ENCODE peak calls at places on chromosomes 16 and 17, in four cellular contexts. One of them, this sample, is unnamed.

GRCh38 chr17:17324616-17325015 is 21.4 kb downstream of the NT5M start:
- DNase-seq in psoas muscle: no peak
- DNase-seq in GM04504: no peak
- DNase-seq in activated CD4-positive, alpha-beta T cell treated with anti-CD3 and anti-CD28 coated beads, Interleukin-2, amount 10 ng/mL, durations not matched to agents 7 days and 5 days: no peak
- DNase-seq in this sample: no peak

GRCh38 chr16:77780378-77780837 is 8.0 kb upstream of the VAT1L start:
- DNase-seq in psoas muscle: no peak
- DNase-seq in GM04504: peak
- DNase-seq in activated CD4-positive, alpha-beta T cell treated with anti-CD3 and anti-CD28 coated beads, Interleukin-2, amount 10 ng/mL, durations not matched to agents 7 days and 5 days: no peak
- DNase-seq in this sample: no peak

GRCh38 chr17:78892062-78892456 is 10.9 kb downstream of the CEP295NL start:
- DNase-seq in psoas muscle: no peak
- DNase-seq in GM04504: no peak
- DNase-seq in activated CD4-positive, alpha-beta T cell treated with anti-CD3 and anti-CD28 coated beads, Interleukin-2, amount 10 ng/mL, durations not matched to agents 7 days and 5 days: no peak
- DNase-seq in this sample: no peak

GRCh38 chr17:42153919-42154491 is 784 bp downstream of the RAB5C start:
- DNase-seq in psoas muscle: no peak
- DNase-seq in GM04504: no peak
- DNase-seq in activated CD4-positive, alpha-beta T cell treated with anti-CD3 and anti-CD28 coated beads, Interleukin-2, amount 10 ng/mL, durations not matched to agents 7 days and 5 days: peak
- DNase-seq in this sample: peak

GRCh38 chr17:78572277-78573205 is 4.7 kb downstream of the DNAH17 start:
- DNase-seq in psoas muscle: no peak
- DNase-seq in GM04504: no peak
- DNase-seq in activated CD4-positive, alpha-beta T cell treated with anti-CD3 and anti-CD28 coated beads, Interleukin-2, amount 10 ng/mL, durations not matched to agents 7 days and 5 days: no peak
- DNase-seq in this sample: no peak

GRCh38 chr16:66899945-66900688 is 18.6 kb downstream of the CDH16 start:
- DNase-seq in psoas muscle: peak
- DNase-seq in GM04504: no peak
- DNase-seq in activated CD4-positive, alpha-beta T cell treated with anti-CD3 and anti-CD28 coated beads, Interleukin-2, amount 10 ng/mL, durations not matched to agents 7 days and 5 days: no peak
- DNase-seq in this sample: no peak

GRCh38 chr17:2551493-2551892 is 39.8 kb upstream of the METTL16 start:
- DNase-seq in psoas muscle: no peak
- DNase-seq in GM04504: no peak
- DNase-seq in activated CD4-positive, alpha-beta T cell treated with anti-CD3 and anti-CD28 coated beads, Interleukin-2, amount 10 ng/mL, durations not matched to agents 7 days and 5 days: no peak
- DNase-seq in this sample: no peak

GRCh38 chr16:52499061-52499460 is 47.9 kb downstream of the TOX3 start:
- DNase-seq in psoas muscle: no peak
- DNase-seq in GM04504: no peak
- DNase-seq in activated CD4-positive, alpha-beta T cell treated with anti-CD3 and anti-CD28 coated beads, Interleukin-2, amount 10 ng/mL, durations not matched to agents 7 days and 5 days: no peak
- DNase-seq in this sample: no peak

GRCh38 chr17:82400206-82400605 is 17.9 kb upstream of the HEXD start:
- DNase-seq in psoas muscle: no peak
- DNase-seq in GM04504: no peak
- DNase-seq in activated CD4-positive, alpha-beta T cell treated with anti-CD3 and anti-CD28 coated beads, Interleukin-2, amount 10 ng/mL, durations not matched to agents 7 days and 5 days: no peak
- DNase-seq in this sample: no peak

GRCh38 chr17:5587431-5588032 is 3.2 kb upstream of the NLRP1 start:
- DNase-seq in psoas muscle: no peak
- DNase-seq in GM04504: peak
- DNase-seq in activated CD4-positive, alpha-beta T cell treated with anti-CD3 and anti-CD28 coated beads, Interleukin-2, amount 10 ng/mL, durations not matched to agents 7 days and 5 days: peak
- DNase-seq in this sample: peak

GRCh38 chr16:78742501-78743283 is 643.2 kb downstream of the WWOX start:
- DNase-seq in psoas muscle: no peak
- DNase-seq in GM04504: no peak
- DNase-seq in activated CD4-positive, alpha-beta T cell treated with anti-CD3 and anti-CD28 coated beads, Interleukin-2, amount 10 ng/mL, durations not matched to agents 7 days and 5 days: peak
- DNase-seq in this sample: peak

GRCh38 chr17:42541041-42541833 is 5.2 kb downstream of the NAGLU start:
- DNase-seq in psoas muscle: no peak
- DNase-seq in GM04504: no peak
- DNase-seq in activated CD4-positive, alpha-beta T cell treated with anti-CD3 and anti-CD28 coated beads, Interleukin-2, amount 10 ng/mL, durations not matched to agents 7 days and 5 days: no peak
- DNase-seq in this sample: no peak

GRCh38 chr16:67967183-67967955 is 1.1 kb downstream of the SLC12A4 start:
- DNase-seq in psoas muscle: no peak
- DNase-seq in GM04504: no peak
- DNase-seq in activated CD4-positive, alpha-beta T cell treated with anti-CD3 and anti-CD28 coated beads, Interleukin-2, amount 10 ng/mL, durations not matched to agents 7 days and 5 days: peak
- DNase-seq in this sample: peak

GRCh38 chr16:87412371-87412995 is 20.3 kb downstream of the MAP1LC3B start:
- DNase-seq in psoas muscle: no peak
- DNase-seq in GM04504: no peak
- DNase-seq in activated CD4-positive, alpha-beta T cell treated with anti-CD3 and anti-CD28 coated beads, Interleukin-2, amount 10 ng/mL, durations not matched to agents 7 days and 5 days: no peak
- DNase-seq in this sample: no peak

GRCh38 chr16:46972429-46972970 is 974 bp downstream of the DNAJA2 start:
- DNase-seq in psoas muscle: no peak
- DNase-seq in GM04504: no peak
- DNase-seq in activated CD4-positive, alpha-beta T cell treated with anti-CD3 and anti-CD28 coated beads, Interleukin-2, amount 10 ng/mL, durations not matched to agents 7 days and 5 days: no peak
- DNase-seq in this sample: no peak

GRCh38 chr16:4984174-4985000 is 26.3 kb downstream of the SEC14L5 start:
- DNase-seq in psoas muscle: no peak
- DNase-seq in GM04504: no peak
- DNase-seq in activated CD4-positive, alpha-beta T cell treated with anti-CD3 and anti-CD28 coated beads, Interleukin-2, amount 10 ng/mL, durations not matched to agents 7 days and 5 days: no peak
- DNase-seq in this sample: no peak

GRCh38 chr16:67154578-67155304 is 3.9 kb upstream of the B3GNT9 start:
- DNase-seq in psoas muscle: no peak
- DNase-seq in GM04504: no peak
- DNase-seq in activated CD4-positive, alpha-beta T cell treated with anti-CD3 and anti-CD28 coated beads, Interleukin-2, amount 10 ng/mL, durations not matched to agents 7 days and 5 days: no peak
- DNase-seq in this sample: no peak

GRCh38 chr16:85858984-85859817 is 39.8 kb upstream of the IRF8 start:
- DNase-seq in psoas muscle: no peak
- DNase-seq in GM04504: no peak
- DNase-seq in activated CD4-positive, alpha-beta T cell treated with anti-CD3 and anti-CD28 coated beads, Interleukin-2, amount 10 ng/mL, durations not matched to agents 7 days and 5 days: no peak
- DNase-seq in this sample: no peak

GRCh38 chr17:45440161-45440859 is 7.6 kb upstream of the ARHGAP27 start:
- DNase-seq in psoas muscle: no peak
- DNase-seq in GM04504: no peak
- DNase-seq in activated CD4-positive, alpha-beta T cell treated with anti-CD3 and anti-CD28 coated beads, Interleukin-2, amount 10 ng/mL, durations not matched to agents 7 days and 5 days: no peak
- DNase-seq in this sample: no peak

GRCh38 chr17:31798205-31798724 is 60.8 kb downstream of the COPRS start:
- DNase-seq in psoas muscle: no peak
- DNase-seq in GM04504: no peak
- DNase-seq in activated CD4-positive, alpha-beta T cell treated with anti-CD3 and anti-CD28 coated beads, Interleukin-2, amount 10 ng/mL, durations not matched to agents 7 days and 5 days: no peak
- DNase-seq in this sample: no peak

GRCh38 chr17:29445844-29446243 is 55.7 kb downstream of the TAOK1 start:
- DNase-seq in psoas muscle: no peak
- DNase-seq in GM04504: no peak
- DNase-seq in activated CD4-positive, alpha-beta T cell treated with anti-CD3 and anti-CD28 coated beads, Interleukin-2, amount 10 ng/mL, durations not matched to agents 7 days and 5 days: no peak
- DNase-seq in this sample: no peak

GRCh38 chr16:69935740-69936139 is 15.4 kb upstream of the CLEC18A start:
- DNase-seq in psoas muscle: no peak
- DNase-seq in GM04504: no peak
- DNase-seq in activated CD4-positive, alpha-beta T cell treated with anti-CD3 and anti-CD28 coated beads, Interleukin-2, amount 10 ng/mL, durations not matched to agents 7 days and 5 days: no peak
- DNase-seq in this sample: no peak

GRCh38 chr16:78183886-78184553 is 84.6 kb downstream of the WWOX start:
- DNase-seq in psoas muscle: no peak
- DNase-seq in GM04504: no peak
- DNase-seq in activated CD4-positive, alpha-beta T cell treated with anti-CD3 and anti-CD28 coated beads, Interleukin-2, amount 10 ng/mL, durations not matched to agents 7 days and 5 days: no peak
- DNase-seq in this sample: no peak

GRCh38 chr17:75831032-75831567 is 13.1 kb downstream of the UNC13D start:
- DNase-seq in psoas muscle: no peak
- DNase-seq in GM04504: no peak
- DNase-seq in activated CD4-positive, alpha-beta T cell treated with anti-CD3 and anti-CD28 coated beads, Interleukin-2, amount 10 ng/mL, durations not matched to agents 7 days and 5 days: no peak
- DNase-seq in this sample: no peak

GRCh38 chr17:82263641-82264040 is 9.9 kb downstream of the CSNK1D start:
- DNase-seq in psoas muscle: no peak
- DNase-seq in GM04504: no peak
- DNase-seq in activated CD4-positive, alpha-beta T cell treated with anti-CD3 and anti-CD28 coated beads, Interleukin-2, amount 10 ng/mL, durations not matched to agents 7 days and 5 days: no peak
- DNase-seq in this sample: no peak

GRCh38 chr16:2471016-2471652 is at the start of gene NTN3:
- DNase-seq in psoas muscle: no peak
- DNase-seq in GM04504: no peak
- DNase-seq in activated CD4-positive, alpha-beta T cell treated with anti-CD3 and anti-CD28 coated beads, Interleukin-2, amount 10 ng/mL, durations not matched to agents 7 days and 5 days: no peak
- DNase-seq in this sample: peak